ENCODE peak calls at places on chromosomes 1 and 21, in eight cellular contexts. One of them, this sample, is unnamed.

GRCh38 chr1:199007423-199007822 is 368.6 kb downstream of the PTPRC start:
- DNase-seq in aorta: no peak
- DNase-seq in amygdala: no peak
- DNase-seq in iris pigment epithelial cell: peak; percentile 25
- DNase-seq in HTR-8/SVneo: no peak
- DNase-seq in ACHN: no peak
- DNase-seq in fibroblast of pulmonary artery: no peak
- DNase-seq in T-helper 22 cell: no peak
- DNase-seq in this sample: no peak

GRCh38 chr1:36008546-36009197 is 75.2 kb upstream of the TEKT2 start:
- DNase-seq in aorta: no peak
- DNase-seq in amygdala: no peak
- DNase-seq in iris pigment epithelial cell: peak; percentile 95
- DNase-seq in HTR-8/SVneo: peak; percentile 57
- DNase-seq in ACHN: peak; percentile 84
- DNase-seq in fibroblast of pulmonary artery: peak; percentile 84
- DNase-seq in T-helper 22 cell: no peak
- DNase-seq in this sample: no peak

GRCh38 chr1:85200367-85200869 is 398 bp downstream of the SYDE2 start:
- DNase-seq in aorta: peak; percentile 51
- DNase-seq in amygdala: no peak
- DNase-seq in iris pigment epithelial cell: no peak
- DNase-seq in HTR-8/SVneo: no peak
- DNase-seq in ACHN: peak; percentile 18
- DNase-seq in fibroblast of pulmonary artery: peak; percentile 8
- DNase-seq in T-helper 22 cell: peak; percentile 9
- DNase-seq in this sample: peak; percentile 31

GRCh38 chr1:67053785-67054759 is at the start of gene SLC35D1:
- DNase-seq in aorta: peak; percentile 81
- DNase-seq in amygdala: peak; percentile 79
- DNase-seq in iris pigment epithelial cell: peak; percentile 55
- DNase-seq in HTR-8/SVneo: peak; percentile 41
- DNase-seq in ACHN: peak; percentile 56
- DNase-seq in fibroblast of pulmonary artery: peak; percentile 68
- DNase-seq in T-helper 22 cell: peak; percentile 53
- DNase-seq in this sample: peak; percentile 82

GRCh38 chr1:233354983-233355382 is 27.5 kb downstream of the MAP3K21 start:
- DNase-seq in aorta: no peak
- DNase-seq in amygdala: no peak
- DNase-seq in iris pigment epithelial cell: no peak
- DNase-seq in HTR-8/SVneo: no peak
- DNase-seq in ACHN: no peak
- DNase-seq in fibroblast of pulmonary artery: no peak
- DNase-seq in T-helper 22 cell: no peak
- DNase-seq in this sample: no peak

GRCh38 chr1:223301346-223301745 is 62.6 kb downstream of the SUSD4 start:
- DNase-seq in aorta: no peak
- DNase-seq in amygdala: no peak
- DNase-seq in iris pigment epithelial cell: no peak
- DNase-seq in HTR-8/SVneo: no peak
- DNase-seq in ACHN: no peak
- DNase-seq in fibroblast of pulmonary artery: no peak
- DNase-seq in T-helper 22 cell: no peak
- DNase-seq in this sample: no peak

GRCh38 chr1:59025898-59026426 is 242.1 kb upstream of the JUN start:
- DNase-seq in aorta: no peak
- DNase-seq in amygdala: no peak
- DNase-seq in iris pigment epithelial cell: peak; percentile 45
- DNase-seq in HTR-8/SVneo: no peak
- DNase-seq in ACHN: no peak
- DNase-seq in fibroblast of pulmonary artery: no peak
- DNase-seq in T-helper 22 cell: no peak
- DNase-seq in this sample: no peak

GRCh38 chr1:242890211-242890741 is 364.8 kb downstream of the CEP170 start:
- DNase-seq in aorta: no peak
- DNase-seq in amygdala: no peak
- DNase-seq in iris pigment epithelial cell: peak; percentile 3
- DNase-seq in HTR-8/SVneo: no peak
- DNase-seq in ACHN: peak; percentile 32
- DNase-seq in fibroblast of pulmonary artery: no peak
- DNase-seq in T-helper 22 cell: no peak
- DNase-seq in this sample: no peak

GRCh38 chr1:87176090-87176489 is 152.6 kb upstream of the LMO4 start:
- DNase-seq in aorta: no peak
- DNase-seq in amygdala: no peak
- DNase-seq in iris pigment epithelial cell: no peak
- DNase-seq in HTR-8/SVneo: no peak
- DNase-seq in ACHN: no peak
- DNase-seq in fibroblast of pulmonary artery: no peak
- DNase-seq in T-helper 22 cell: no peak
- DNase-seq in this sample: no peak

GRCh38 chr21:38266732-38267131 is 9.9 kb downstream of the KCNJ15 start:
- DNase-seq in aorta: no peak
- DNase-seq in amygdala: no peak
- DNase-seq in iris pigment epithelial cell: no peak
- DNase-seq in HTR-8/SVneo: peak; percentile 26
- DNase-seq in ACHN: peak; percentile 14
- DNase-seq in fibroblast of pulmonary artery: peak; percentile 25
- DNase-seq in T-helper 22 cell: no peak
- DNase-seq in this sample: no peak

GRCh38 chr1:225772323-225772768 is 5.3 kb upstream of the SRP9 start:
- DNase-seq in aorta: peak; percentile 87
- DNase-seq in amygdala: peak; percentile 59
- DNase-seq in iris pigment epithelial cell: peak; percentile 89
- DNase-seq in HTR-8/SVneo: peak; percentile 88
- DNase-seq in ACHN: peak; percentile 91
- DNase-seq in fibroblast of pulmonary artery: peak; percentile 92
- DNase-seq in T-helper 22 cell: no peak
- DNase-seq in this sample: peak; percentile 24

GRCh38 chr1:91440845-91441244 is 36.2 kb upstream of the HFM1 start:
- DNase-seq in aorta: no peak
- DNase-seq in amygdala: no peak
- DNase-seq in iris pigment epithelial cell: peak; percentile 17
- DNase-seq in HTR-8/SVneo: no peak
- DNase-seq in ACHN: peak; percentile 23
- DNase-seq in fibroblast of pulmonary artery: peak; percentile 38
- DNase-seq in T-helper 22 cell: no peak
- DNase-seq in this sample: no peak

GRCh38 chr21:46148106-46148505 is 7.3 kb downstream of the FTCD start:
- DNase-seq in aorta: peak; percentile 34
- DNase-seq in amygdala: no peak
- DNase-seq in iris pigment epithelial cell: no peak
- DNase-seq in HTR-8/SVneo: no peak
- DNase-seq in ACHN: no peak
- DNase-seq in fibroblast of pulmonary artery: no peak
- DNase-seq in T-helper 22 cell: no peak
- DNase-seq in this sample: no peak

GRCh38 chr1:47564570-47564969 is 126.7 kb downstream of the FOXD2 start:
- DNase-seq in aorta: no peak
- DNase-seq in amygdala: no peak
- DNase-seq in iris pigment epithelial cell: no peak
- DNase-seq in HTR-8/SVneo: no peak
- DNase-seq in ACHN: no peak
- DNase-seq in fibroblast of pulmonary artery: no peak
- DNase-seq in T-helper 22 cell: no peak
- DNase-seq in this sample: no peak

GRCh38 chr1:155071701-155072100 is 6.9 kb upstream of the EFNA3 start:
- DNase-seq in aorta: no peak
- DNase-seq in amygdala: no peak
- DNase-seq in iris pigment epithelial cell: no peak
- DNase-seq in HTR-8/SVneo: no peak
- DNase-seq in ACHN: no peak
- DNase-seq in fibroblast of pulmonary artery: no peak
- DNase-seq in T-helper 22 cell: no peak
- DNase-seq in this sample: no peak

GRCh38 chr1:25707280-25708016 is 90.9 kb downstream of the MAN1C1 start:
- DNase-seq in aorta: no peak
- DNase-seq in amygdala: no peak
- DNase-seq in iris pigment epithelial cell: no peak
- DNase-seq in HTR-8/SVneo: no peak
- DNase-seq in ACHN: no peak
- DNase-seq in fibroblast of pulmonary artery: no peak
- DNase-seq in T-helper 22 cell: no peak
- DNase-seq in this sample: no peak

GRCh38 chr1:10694633-10695627 is 101.5 kb downstream of the CASZ1 start:
- DNase-seq in aorta: peak; percentile 95
- DNase-seq in amygdala: peak; percentile 30
- DNase-seq in iris pigment epithelial cell: peak; percentile 69
- DNase-seq in HTR-8/SVneo: peak; percentile 83
- DNase-seq in ACHN: peak; percentile 83
- DNase-seq in fibroblast of pulmonary artery: peak; percentile 72
- DNase-seq in T-helper 22 cell: peak; percentile 76
- DNase-seq in this sample: peak; percentile 46

GRCh38 chr1:192477630-192478029 is 97.9 kb upstream of the RGS1 start:
- DNase-seq in aorta: no peak
- DNase-seq in amygdala: no peak
- DNase-seq in iris pigment epithelial cell: peak; percentile 60
- DNase-seq in HTR-8/SVneo: peak; percentile 37
- DNase-seq in ACHN: peak; percentile 68
- DNase-seq in fibroblast of pulmonary artery: peak; percentile 74
- DNase-seq in T-helper 22 cell: no peak
- DNase-seq in this sample: no peak

GRCh38 chr1:24311234-24311633 is 7.9 kb upstream of the GRHL3 start:
- DNase-seq in aorta: no peak
- DNase-seq in amygdala: no peak
- DNase-seq in iris pigment epithelial cell: no peak
- DNase-seq in HTR-8/SVneo: no peak
- DNase-seq in ACHN: no peak
- DNase-seq in fibroblast of pulmonary artery: no peak
- DNase-seq in T-helper 22 cell: no peak
- DNase-seq in this sample: no peak

GRCh38 chr1:236176337-236177336 is 34.3 kb downstream of the GPR137B start:
- DNase-seq in aorta: no peak
- DNase-seq in amygdala: no peak
- DNase-seq in iris pigment epithelial cell: no peak
- DNase-seq in HTR-8/SVneo: no peak
- DNase-seq in ACHN: peak; percentile 94
- DNase-seq in fibroblast of pulmonary artery: peak; percentile 24
- DNase-seq in T-helper 22 cell: no peak
- DNase-seq in this sample: no peak

GRCh38 chr1:5297878-5298239 is 643.5 kb downstream of the AJAP1 start:
- DNase-seq in aorta: no peak
- DNase-seq in amygdala: no peak
- DNase-seq in iris pigment epithelial cell: no peak
- DNase-seq in HTR-8/SVneo: no peak
- DNase-seq in ACHN: no peak
- DNase-seq in fibroblast of pulmonary artery: no peak
- DNase-seq in T-helper 22 cell: no peak
- DNase-seq in this sample: no peak

GRCh38 chr21:28632718-28633408 is 359.8 kb downstream of the LTN1 start:
- DNase-seq in aorta: no peak
- DNase-seq in amygdala: no peak
- DNase-seq in iris pigment epithelial cell: peak; percentile 74
- DNase-seq in HTR-8/SVneo: peak; percentile 29
- DNase-seq in ACHN: no peak
- DNase-seq in fibroblast of pulmonary artery: peak; percentile 79
- DNase-seq in T-helper 22 cell: no peak
- DNase-seq in this sample: no peak

GRCh38 chr21:17461014-17461413 is 51.8 kb upstream of the CXADR start:
- DNase-seq in aorta: no peak
- DNase-seq in amygdala: no peak
- DNase-seq in iris pigment epithelial cell: peak; percentile 92
- DNase-seq in HTR-8/SVneo: peak; percentile 26
- DNase-seq in ACHN: no peak
- DNase-seq in fibroblast of pulmonary artery: peak; percentile 90
- DNase-seq in T-helper 22 cell: no peak
- DNase-seq in this sample: no peak

GRCh38 chr1:198258491-198258890 is 101.7 kb downstream of the NEK7 start:
- DNase-seq in aorta: no peak
- DNase-seq in amygdala: no peak
- DNase-seq in iris pigment epithelial cell: peak; percentile 87
- DNase-seq in HTR-8/SVneo: no peak
- DNase-seq in ACHN: peak; percentile 31
- DNase-seq in fibroblast of pulmonary artery: peak; percentile 70
- DNase-seq in T-helper 22 cell: no peak
- DNase-seq in this sample: no peak

GRCh38 chr1:226682841-226683800 is 56.0 kb downstream of the ITPKB start:
- DNase-seq in aorta: no peak
- DNase-seq in amygdala: no peak
- DNase-seq in iris pigment epithelial cell: no peak
- DNase-seq in HTR-8/SVneo: no peak
- DNase-seq in ACHN: no peak
- DNase-seq in fibroblast of pulmonary artery: no peak
- DNase-seq in T-helper 22 cell: peak; percentile 23
- DNase-seq in this sample: no peak

GRCh38 chr21:28444131-28444530 is 548.5 kb downstream of the LTN1 start:
- DNase-seq in aorta: no peak
- DNase-seq in amygdala: no peak
- DNase-seq in iris pigment epithelial cell: peak; percentile 79
- DNase-seq in HTR-8/SVneo: no peak
- DNase-seq in ACHN: no peak
- DNase-seq in fibroblast of pulmonary artery: peak; percentile 65
- DNase-seq in T-helper 22 cell: no peak
- DNase-seq in this sample: no peak

GRCh38 chr1:35031103-35031452 is 667 bp downstream of the ZMYM6 start:
- DNase-seq in aorta: no peak
- DNase-seq in amygdala: no peak
- DNase-seq in iris pigment epithelial cell: peak; percentile 63
- DNase-seq in HTR-8/SVneo: no peak
- DNase-seq in ACHN: peak; percentile 47
- DNase-seq in fibroblast of pulmonary artery: peak; percentile 45
- DNase-seq in T-helper 22 cell: peak; percentile 3
- DNase-seq in this sample: peak; percentile 15

GRCh38 chr1:6285356-6285755 is 24.5 kb upstream of the GPR153 start:
- DNase-seq in aorta: no peak
- DNase-seq in amygdala: no peak
- DNase-seq in iris pigment epithelial cell: no peak
- DNase-seq in HTR-8/SVneo: no peak
- DNase-seq in ACHN: no peak
- DNase-seq in fibroblast of pulmonary artery: no peak
- DNase-seq in T-helper 22 cell: no peak
- DNase-seq in this sample: no peak

GRCh38 chr1:186740324-186740723 is 60.1 kb upstream of the PTGS2 start:
- DNase-seq in aorta: no peak
- DNase-seq in amygdala: no peak
- DNase-seq in iris pigment epithelial cell: no peak
- DNase-seq in HTR-8/SVneo: no peak
- DNase-seq in ACHN: no peak
- DNase-seq in fibroblast of pulmonary artery: no peak
- DNase-seq in T-helper 22 cell: no peak
- DNase-seq in this sample: no peak

GRCh38 chr1:87763498-87763897 is 434.8 kb downstream of the LMO4 start:
- DNase-seq in aorta: no peak
- DNase-seq in amygdala: no peak
- DNase-seq in iris pigment epithelial cell: no peak
- DNase-seq in HTR-8/SVneo: no peak
- DNase-seq in ACHN: no peak
- DNase-seq in fibroblast of pulmonary artery: no peak
- DNase-seq in T-helper 22 cell: no peak
- DNase-seq in this sample: no peak

GRCh38 chr21:44653123-44653522 is 1.3 kb downstream of the KRTAP12-4 start:
- DNase-seq in aorta: peak; percentile 9
- DNase-seq in amygdala: no peak
- DNase-seq in iris pigment epithelial cell: no peak
- DNase-seq in HTR-8/SVneo: no peak
- DNase-seq in ACHN: no peak
- DNase-seq in fibroblast of pulmonary artery: no peak
- DNase-seq in T-helper 22 cell: no peak
- DNase-seq in this sample: no peak

GRCh38 chr1:211701733-211702132 is 26.3 kb upstream of the NEK2 start:
- DNase-seq in aorta: no peak
- DNase-seq in amygdala: no peak
- DNase-seq in iris pigment epithelial cell: no peak
- DNase-seq in HTR-8/SVneo: no peak
- DNase-seq in ACHN: no peak
- DNase-seq in fibroblast of pulmonary artery: no peak
- DNase-seq in T-helper 22 cell: no peak
- DNase-seq in this sample: no peak

GRCh38 chr1:94416901-94417701 is 1.1 kb upstream of the ABCD3 start:
- DNase-seq in aorta: no peak
- DNase-seq in amygdala: no peak
- DNase-seq in iris pigment epithelial cell: peak; percentile 91
- DNase-seq in HTR-8/SVneo: no peak
- DNase-seq in ACHN: peak; percentile 39
- DNase-seq in fibroblast of pulmonary artery: peak; percentile 90
- DNase-seq in T-helper 22 cell: no peak
- DNase-seq in this sample: peak; percentile 35

GRCh38 chr21:46564391-46564790 is 40.5 kb downstream of the S100B start:
- DNase-seq in aorta: no peak
- DNase-seq in amygdala: no peak
- DNase-seq in iris pigment epithelial cell: no peak
- DNase-seq in HTR-8/SVneo: no peak
- DNase-seq in ACHN: no peak
- DNase-seq in fibroblast of pulmonary artery: no peak
- DNase-seq in T-helper 22 cell: no peak
- DNase-seq in this sample: no peak